ENCODE peak calls at places on chromosome 3, in four cellular contexts. H is body of pancreas, I is IMR-90, F is heart left ventricle. C is an unnamed sample.
A peak's percentile ranks its signal among the peaks of the same experiment; 100 is the strongest.

GRCh38 chr3:122199552-122199951 is 16.1 kb downstream of the CASR start:
- DNase-seq in I (no peak), H (no peak), F (no peak), C (no peak)

GRCh38 chr3:14587733-14588360 is 47.7 kb upstream of the GRIP2 start:
- DNase-seq in H (no peak), I (peak; percentile 58), F (no peak), C (no peak)

GRCh38 chr3:72127843-72128242 is 342.9 kb upstream of the PROK2 start:
- DNase-seq in I (peak; percentile 25), H (no peak), F (no peak), C (no peak)

GRCh38 chr3:101518421-101518871 is 5.4 kb upstream of the SENP7 start:
- DNase-seq in I (peak; percentile 32), H (no peak), F (no peak), C (no peak)

GRCh38 chr3:25468866-25469319 is 40.8 kb downstream of the RARB start:
- DNase-seq in F (peak; percentile 82), I (no peak), H (no peak), C (peak; percentile 59)

GRCh38 chr3:98824256-98824655 is 61.1 kb downstream of the ST3GAL6 start:
- DNase-seq in H (no peak), F (no peak), I (no peak), C (no peak)

GRCh38 chr3:24726423-24726822 is 231.8 kb upstream of the THRB start:
- DNase-seq in H (no peak), I (no peak), F (no peak), C (no peak)

GRCh38 chr3:161305095-161305991 is 66.0 kb downstream of the SPTSSB start:
- DNase-seq in H (no peak), I (peak; percentile 27), F (no peak), C (no peak)

GRCh38 chr3:11601446-11602241 is 42.1 kb downstream of the VGLL4 start:
- DNase-seq in F (peak; percentile 68), I (peak; percentile 39), H (no peak), C (no peak)

GRCh38 chr3:133980550-133980949 is 49.2 kb downstream of the SLCO2A1 start:
- DNase-seq in I (no peak), H (no peak), F (no peak), C (no peak)

GRCh38 chr3:194136519-194137313 is 768 bp downstream of the HES1 start:
- DNase-seq in F (peak; percentile 81), H (peak; percentile 63), I (peak; percentile 81), C (no peak)

GRCh38 chr3:81910244-81910852 is 148.9 kb upstream of the GBE1 start:
- DNase-seq in I (peak; percentile 21), H (peak; percentile 20), F (no peak), C (peak; percentile 8)

GRCh38 chr3:149609595-149609994 is 48.2 kb downstream of the WWTR1 start:
- DNase-seq in H (no peak), F (no peak), I (no peak), C (no peak)

GRCh38 chr3:194158942-194159439 is 23.0 kb downstream of the HES1 start:
- DNase-seq in F (no peak), I (no peak), H (peak; percentile 59), C (peak; percentile 71)

GRCh38 chr3:42516443-42516842 is 14.0 kb downstream of the VIPR1 start:
- DNase-seq in F (no peak), I (no peak), H (no peak), C (no peak)

GRCh38 chr3:71658131-71658530 is 67.1 kb downstream of the EIF4E3 start:
- DNase-seq in F (peak; percentile 86), I (peak; percentile 26), H (peak; percentile 94), C (peak; percentile 93)

GRCh38 chr3:105653868-105654267 is 214.9 kb downstream of the CBLB start:
- DNase-seq in I (no peak), H (no peak), F (no peak), C (no peak)

GRCh38 chr3:100316656-100317069 is 17.9 kb upstream of the NIT2 start:
- DNase-seq in I (peak; percentile 68), H (peak; percentile 20), F (no peak), C (peak; percentile 25)

GRCh38 chr3:20924646-20925395 is 738.8 kb upstream of the SGO1 start:
- DNase-seq in H (no peak), F (no peak), I (no peak), C (no peak)

GRCh38 chr3:180093535-180093934 is 56.8 kb upstream of the PEX5L start:
- DNase-seq in I (no peak), H (no peak), F (no peak), C (no peak)

GRCh38 chr3:119375510-119375909 is 81.3 kb downstream of the ARHGAP31 start:
- DNase-seq in F (no peak), H (no peak), I (no peak), C (no peak)

GRCh38 chr3:153348457-153349137 is 186.6 kb downstream of the RAP2B start:
- DNase-seq in I (peak; percentile 16), F (no peak), H (no peak), C (no peak)

GRCh38 chr3:56468184-56469106 is at the start of gene ERC2:
- DNase-seq in H (peak; percentile 59), I (no peak), F (peak; percentile 29), C (peak; percentile 72)

GRCh38 chr3:85170646-85171045 is 211.9 kb downstream of the CADM2 start:
- DNase-seq in I (no peak), F (no peak), H (no peak), C (no peak)

GRCh38 chr3:89946863-89947262 is 839.4 kb downstream of the EPHA3 start:
- DNase-seq in I (no peak), H (no peak), F (no peak), C (no peak)

GRCh38 chr3:121735047-121735696 is 14.4 kb downstream of the GOLGB1 start:
- DNase-seq in I (peak; percentile 54), F (no peak), H (no peak), C (no peak)

GRCh38 chr3:110391640-110392395 is 679.8 kb upstream of the NECTIN3 start:
- DNase-seq in H (no peak), I (peak; percentile 72), F (no peak), C (no peak)

GRCh38 chr3:131898346-131898745 is 136.5 kb downstream of the CPNE4 start:
- DNase-seq in H (no peak), F (no peak), I (no peak), C (no peak)

GRCh38 chr3:147161833-147162232 is 244.5 kb downstream of the ZIC4 start:
- DNase-seq in H (no peak), F (no peak), I (no peak), C (no peak)

GRCh38 chr3:122107171-122107570 is 52.0 kb downstream of the CD86 start:
- DNase-seq in H (no peak), F (no peak), I (no peak), C (no peak)

GRCh38 chr3:190307164-190307545 is 15.1 kb downstream of the CLDN1 start:
- DNase-seq in F (no peak), H (no peak), I (no peak), C (no peak)
- TF ChIP-seq POLR2A in F (no peak), H (no peak), I (no peak), C (no peak)

DNA sequence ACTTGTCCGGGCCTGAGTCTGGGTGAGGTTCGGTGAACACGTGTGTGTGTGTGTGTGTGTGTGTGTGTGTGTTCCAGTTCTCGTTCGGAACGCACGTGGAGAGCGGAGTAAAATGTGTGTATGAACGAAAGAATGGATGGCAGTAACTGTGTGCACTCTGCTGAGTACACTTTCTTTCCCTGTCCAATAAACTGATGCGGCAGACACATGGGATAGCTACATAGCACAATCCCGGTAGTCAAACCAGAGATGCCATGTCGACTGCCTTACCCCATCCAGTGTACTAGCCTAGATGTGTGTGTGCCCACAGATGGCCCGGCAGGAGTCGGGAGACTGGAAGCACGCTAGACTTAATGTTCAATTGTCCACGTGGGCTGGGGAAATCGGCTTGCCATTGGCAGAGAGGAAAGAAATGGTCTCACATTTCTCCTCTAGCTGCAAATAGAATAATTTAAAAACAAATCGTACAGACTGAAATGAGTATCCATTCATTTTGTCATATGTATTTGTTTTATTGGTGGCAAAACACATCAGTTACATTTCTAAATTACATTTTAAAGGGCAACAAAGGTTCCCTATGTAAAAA is 579 bp upstream of the GOLIM4 start:
- DNase-seq in H (peak; percentile 68), I (peak; percentile 93), F (peak; percentile 73), C (peak; percentile 65)
- TF ChIP-seq POLR2A in H (no peak), I (no peak), F (no peak), C (no peak)

DNA sequence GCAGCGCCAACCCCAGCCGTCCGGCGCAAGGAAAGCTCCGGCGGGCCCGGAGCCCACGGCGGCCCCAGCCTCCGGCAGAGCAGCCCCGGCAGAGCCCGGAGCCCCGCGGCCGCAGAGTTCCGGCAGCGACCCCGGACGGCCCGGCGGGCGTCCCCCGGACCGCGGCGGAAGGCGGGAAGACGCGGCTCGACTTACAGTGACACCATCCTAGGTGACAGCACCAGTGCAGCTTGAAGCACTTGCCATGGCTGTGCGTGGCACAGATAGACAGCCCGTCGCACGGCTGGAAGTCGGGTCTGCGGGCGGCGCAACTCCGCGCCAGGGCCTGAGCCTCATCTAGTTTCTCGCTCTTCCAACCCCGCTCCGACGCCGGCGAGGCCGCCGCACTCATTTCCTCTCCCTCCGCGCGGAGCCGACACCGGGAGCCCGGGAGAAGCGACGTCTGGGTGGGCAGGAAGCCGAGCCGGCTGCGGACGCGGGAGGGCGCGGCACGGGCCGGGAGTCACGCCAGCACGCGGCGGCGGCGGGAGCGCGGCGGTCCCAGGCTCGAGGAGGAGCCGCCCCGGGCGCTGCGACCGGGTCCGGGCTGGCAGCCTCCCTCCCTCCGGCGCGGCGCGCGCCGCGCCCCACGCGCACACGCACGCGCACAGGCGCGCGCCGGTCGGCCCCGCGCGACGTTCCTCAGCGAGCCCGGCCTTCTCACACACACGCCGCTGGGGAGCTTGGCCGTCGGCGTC is at the start of gene C3orf70:
- DNase-seq in F (peak; percentile 67), H (peak; percentile 32), I (peak; percentile 44), C (peak; percentile 37)
- TF ChIP-seq POLR2A in F (no peak), H (no peak), I (no peak), C (no peak)

GRCh38 chr3:66498718-66499611 is 1.9 kb downstream of the LRIG1 start:
- DNase-seq in F (peak; percentile 41), I (peak; percentile 24), H (no peak), C (peak; percentile 13)

GRCh38 chr3:66499881-66500574 is 794 bp downstream of the LRIG1 start:
- DNase-seq in H (peak; percentile 44), F (peak; percentile 42), I (peak; percentile 43), C (peak; percentile 40)

GRCh38 chr3:66502267-66502874 is 1.5 kb upstream of the LRIG1 start:
- DNase-seq in I (no peak), H (no peak), F (no peak), C (no peak)

GRCh38 chr3:66501483-66502266 is 853 bp upstream of the LRIG1 start:
- DNase-seq in F (no peak), H (peak; percentile 46), I (no peak), C (peak; percentile 25)

DNA sequence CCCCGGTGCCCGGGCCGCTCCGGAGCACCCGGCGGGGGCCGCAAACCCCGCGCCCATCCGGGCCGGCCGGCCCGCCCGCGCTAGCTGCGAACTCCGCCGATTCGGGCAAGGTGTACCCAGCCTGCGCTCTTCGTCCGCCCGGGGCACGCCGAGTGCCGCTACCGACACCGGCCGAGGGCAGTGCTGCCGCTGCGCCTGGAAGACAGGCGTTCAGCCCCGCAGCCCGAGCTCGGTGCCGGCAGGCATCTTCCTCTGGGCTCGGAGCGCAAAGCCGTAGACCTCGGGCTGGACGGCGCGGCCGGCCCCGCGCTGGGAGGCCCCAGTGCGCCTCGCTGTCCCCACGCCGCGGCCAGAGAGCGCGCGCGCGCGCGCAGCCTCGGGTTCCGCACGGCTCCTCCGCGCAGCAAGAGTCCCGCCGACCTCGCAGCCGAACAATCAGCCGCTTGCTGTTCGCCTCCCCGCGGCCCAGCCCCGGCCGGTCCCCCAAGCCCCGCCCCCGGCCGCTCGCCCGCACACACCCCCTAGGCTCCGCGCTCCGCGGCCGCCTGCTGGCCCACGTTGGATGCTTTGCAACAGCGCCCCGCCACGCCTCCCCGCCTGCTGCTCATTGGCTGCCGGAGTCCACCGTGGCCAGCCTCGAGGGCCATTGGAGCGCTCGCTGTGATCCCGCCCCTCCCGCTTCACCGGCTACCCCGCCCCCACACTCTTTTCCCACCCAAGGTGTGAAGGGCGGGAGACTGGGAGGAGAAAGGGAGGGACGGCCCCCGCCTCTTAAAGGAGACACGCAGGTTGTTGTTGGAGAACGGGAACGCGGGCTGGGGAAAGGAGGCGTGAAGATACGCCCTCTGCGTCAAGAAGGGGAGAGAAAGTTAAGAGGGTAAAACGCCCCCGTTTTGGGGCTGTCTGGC is at the start of gene LRIG1:
- DNase-seq in I (peak; percentile 97), H (peak; percentile 100), F (peak; percentile 100), C (peak; percentile 100)
- TF ChIP-seq POLR2A in I (peak; percentile 92), H (peak; percentile 80), F (peak; percentile 86), C (peak; percentile 92)

C was measured in thyroid gland.